ENCODE peak calls at places on chromosome 14, in eight cellular contexts. Q, F, Z, P, V, W, I and D are unnamed samples.

GRCh38 chr14:55220230-55220629 is 28.8 kb upstream of the DLGAP5 start:
- DNase-seq in Q (no peak), F (no peak), Z (no peak), P (no peak), V (no peak), W (no peak), I (peak; percentile 53), D (no peak)

GRCh38 chr14:57982802-57983201 is 116.9 kb upstream of the SLC35F4 start:
- DNase-seq in Q (no peak), F (peak; percentile 61), Z (no peak), P (no peak), V (no peak), W (no peak), I (no peak), D (no peak)

GRCh38 chr14:103504991-103505565 is 17.6 kb downstream of the CKB start:
- DNase-seq in Q (no peak), F (no peak), Z (no peak), P (no peak), V (no peak), W (no peak), I (no peak), D (no peak)

GRCh38 chr14:65210118-65210826 is 108.0 kb upstream of the MAX start:
- DNase-seq in Q (no peak), F (no peak), Z (no peak), P (no peak), V (peak; percentile 29), W (no peak), I (peak; percentile 65), D (peak; percentile 55)

GRCh38 chr14:59931237-59931636 is 11.3 kb downstream of the LRRC9 start:
- DNase-seq in Q (no peak), F (no peak), Z (no peak), P (no peak), V (no peak), W (no peak), I (no peak), D (no peak)

GRCh38 chr14:91873476-91874265 is 6.3 kb upstream of the TC2N start:
- DNase-seq in Q (no peak), F (no peak), Z (no peak), P (no peak), V (peak; percentile 82), W (peak; percentile 77), I (peak; percentile 42), D (peak; percentile 29)

GRCh38 chr14:22598896-22599244 is 770 bp downstream of the ABHD4 start:
- DNase-seq in Q (no peak), F (no peak), Z (peak; percentile 69), P (no peak), V (no peak), W (peak; percentile 28), I (peak; percentile 65), D (no peak)

GRCh38 chr14:72521045-72521444 is 372.9 kb downstream of the DPF3 start:
- DNase-seq in Q (no peak), F (no peak), Z (no peak), P (no peak), V (no peak), W (no peak), I (no peak), D (no peak)

GRCh38 chr14:64726585-64726890 is 22.3 kb downstream of the PLEKHG3 start:
- DNase-seq in Q (no peak), F (peak; percentile 42), Z (no peak), P (no peak), V (no peak), W (no peak), I (peak; percentile 20), D (no peak)

GRCh38 chr14:75409425-75410205 is 18.2 kb upstream of the JDP2 start:
- DNase-seq in Q (no peak), F (no peak), Z (no peak), P (no peak), V (no peak), W (no peak), I (no peak), D (no peak)

GRCh38 chr14:30569216-30569902 is 10.4 kb downstream of the G2E3 start:
- DNase-seq in Q (no peak), F (no peak), Z (no peak), P (no peak), V (no peak), W (no peak), I (no peak), D (no peak)

GRCh38 chr14:23568600-23569310 is 1.2 kb upstream of the AP1G2 start:
- DNase-seq in Q (no peak), F (peak; percentile 50), Z (no peak), P (no peak), V (peak; percentile 40), W (no peak), I (no peak), D (peak; percentile 40)

GRCh38 chr14:87334997-87335675 is 657.8 kb downstream of the GALC start:
- DNase-seq in Q (no peak), F (no peak), Z (peak; percentile 6), P (no peak), V (no peak), W (no peak), I (peak; percentile 49), D (no peak)

GRCh38 chr14:95068091-95068490 is 89.2 kb downstream of the DICER1 start:
- DNase-seq in Q (no peak), F (no peak), Z (peak; percentile 14), P (no peak), V (no peak), W (no peak), I (no peak), D (no peak)